ENCODE peak calls at places on chromosome 15, in seven cellular contexts. K, Z, Y, L, P, A and N are unnamed samples.

GRCh38 chr15:80695099-80695910 is at the start of gene ABHD17C:
- DNase-seq in K (peak), Z (no peak), Y (no peak), L (peak), P (peak), A (peak), N (peak)

GRCh38 chr15:67232591-67232990 is 21.9 kb downstream of the AAGAB start:
- DNase-seq in K (no peak), Z (no peak), Y (no peak), L (peak), P (no peak), A (no peak), N (no peak)

GRCh38 chr15:100958326-100959065 is 39.3 kb downstream of the LRRK1 start:
- DNase-seq in K (no peak), Z (peak), Y (no peak), L (peak), P (no peak), A (no peak), N (no peak)

GRCh38 chr15:73394782-73395181 is 26.0 kb upstream of the HCN4 start:
- DNase-seq in K (no peak), Z (no peak), Y (no peak), L (no peak), P (no peak), A (no peak), N (no peak)

GRCh38 chr15:31365655-31366127 is 39.1 kb downstream of the KLF13 start:
- DNase-seq in K (peak), Z (peak), Y (peak), L (peak), P (peak), A (peak), N (peak)

GRCh38 chr15:63048115-63048985 is 5.8 kb downstream of the TPM1 start:
- DNase-seq in K (peak), Z (no peak), Y (peak), L (peak), P (peak), A (peak), N (peak)

GRCh38 chr15:40128746-40129660 is 20.3 kb upstream of the BMF start:
- DNase-seq in K (no peak), Z (no peak), Y (no peak), L (no peak), P (no peak), A (no peak), N (no peak)

GRCh38 chr15:70799667-70800450 is 36.5 kb upstream of the UACA start:
- DNase-seq in K (no peak), Z (no peak), Y (no peak), L (peak), P (peak), A (no peak), N (peak)

GRCh38 chr15:65856821-65857455 is 12.4 kb upstream of the RAB11A start:
- DNase-seq in K (peak), Z (no peak), Y (peak), L (peak), P (peak), A (no peak), N (peak)

GRCh38 chr15:99103279-99103678 is 1.6 kb upstream of the SYNM start:
- DNase-seq in K (no peak), Z (no peak), Y (no peak), L (no peak), P (no peak), A (peak), N (no peak)

GRCh38 chr15:47819158-47819557 is 101.9 kb downstream of the SEMA6D start:
- DNase-seq in K (no peak), Z (no peak), Y (no peak), L (no peak), P (no peak), A (no peak), N (no peak)

GRCh38 chr15:70142322-70143191 is 44.8 kb upstream of the TLE3 start:
- DNase-seq in K (no peak), Z (no peak), Y (peak), L (peak), P (no peak), A (no peak), N (no peak)

GRCh38 chr15:93217343-93217742 is 128.3 kb upstream of the RGMA start:
- DNase-seq in K (no peak), Z (no peak), Y (no peak), L (no peak), P (no peak), A (no peak), N (no peak)

GRCh38 chr15:64209680-64210334 is 47.0 kb upstream of the PPIB start:
- DNase-seq in K (no peak), Z (peak), Y (no peak), L (peak), P (no peak), A (no peak), N (no peak)

GRCh38 chr15:87493803-87494202 is 762.7 kb downstream of the NTRK3 start:
- DNase-seq in K (no peak), Z (no peak), Y (no peak), L (no peak), P (no peak), A (no peak), N (no peak)

GRCh38 chr15:59371458-59372351 is 966 bp downstream of the MYO1E start:
- DNase-seq in K (peak), Z (no peak), Y (no peak), L (peak), P (peak), A (peak), N (peak)

GRCh38 chr15:36831125-36831914 is 251.9 kb downstream of the CDIN1 start:
- DNase-seq in K (no peak), Z (no peak), Y (no peak), L (peak), P (no peak), A (no peak), N (no peak)

GRCh38 chr15:92803852-92804609 is 96.1 kb upstream of the CHD2 start:
- DNase-seq in K (peak), Z (peak), Y (peak), L (peak), P (peak), A (peak), N (peak)

GRCh38 chr15:52295421-52295991 is at the start of gene MYO5C:
- DNase-seq in K (peak), Z (no peak), Y (no peak), L (peak), P (peak), A (peak), N (peak)

GRCh38 chr15:73518180-73518862 is 75.4 kb downstream of the REC114 start:
- DNase-seq in K (no peak), Z (no peak), Y (no peak), L (peak), P (no peak), A (no peak), N (no peak)

GRCh38 chr15:81304226-81304625 is 19.7 kb downstream of the STARD5 start:
- DNase-seq in K (no peak), Z (no peak), Y (no peak), L (peak), P (peak), A (no peak), N (no peak)

GRCh38 chr15:91214675-91215590 is 114.9 kb downstream of the SV2B start:
- DNase-seq in K (no peak), Z (no peak), Y (no peak), L (no peak), P (no peak), A (no peak), N (no peak)

GRCh38 chr15:25345943-25346342 is 92.9 kb downstream of the UBE3A start:
- DNase-seq in K (no peak), Z (no peak), Y (no peak), L (peak), P (peak), A (no peak), N (peak)

GRCh38 chr15:89435346-89435745 is 61.0 kb downstream of the RHCG start:
- DNase-seq in K (no peak), Z (no peak), Y (no peak), L (no peak), P (no peak), A (no peak), N (no peak)

GRCh38 chr15:39976291-39977274 is 42.7 kb downstream of the EIF2AK4 start:
- DNase-seq in K (peak), Z (no peak), Y (no peak), L (peak), P (peak), A (peak), N (peak)

GRCh38 chr15:100517820-100518219 is 10.9 kb downstream of the CERS3 start:
- DNase-seq in K (no peak), Z (no peak), Y (no peak), L (no peak), P (no peak), A (no peak), N (no peak)

GRCh38 chr15:42203891-42204290 is 4.2 kb downstream of the VPS39 start:
- DNase-seq in K (no peak), Z (no peak), Y (no peak), L (peak), P (no peak), A (no peak), N (no peak)

GRCh38 chr15:68157074-68157473 is 48.1 kb downstream of the CALML4 start:
- DNase-seq in K (no peak), Z (no peak), Y (no peak), L (no peak), P (no peak), A (no peak), N (no peak)

GRCh38 chr15:75025548-75026260 is 2.3 kb downstream of the PPCDC start:
- DNase-seq in K (no peak), Z (no peak), Y (no peak), L (no peak), P (no peak), A (no peak), N (no peak)

GRCh38 chr15:58758141-58758540 is 8.6 kb upstream of the ADAM10 start:
- DNase-seq in K (no peak), Z (no peak), Y (no peak), L (peak), P (no peak), A (no peak), N (no peak)

GRCh38 chr15:95556866-95557225 is 773.7 kb upstream of the NR2F2 start:
- DNase-seq in K (no peak), Z (no peak), Y (no peak), L (peak), P (peak), A (no peak), N (peak)